ENCODE peak calls at places on chromosomes 12 and 14, in eight cellular contexts. One of them, this sample, is unnamed. For H3K4me1, the result is how much of the 10 kb centered on the place peaks cover.

GRCh38 chr14:20658246-20658645 is 16.8 kb upstream of the OR6S1 start:
- DNase-seq in tibial artery: no peak
- DNase-seq in left ventricle myocardium inferior: no peak
- DNase-seq in ascending aorta: no peak
- DNase-seq in body of pancreas: no peak
- DNase-seq in PC-3: no peak
- DNase-seq in MM.1S: no peak
- DNase-seq in K562: no peak
- DNase-seq in this sample: no peak

GRCh38 chr14:63387691-63388090 is 69.0 kb upstream of the GPHB5 start:
- DNase-seq in tibial artery: no peak
- DNase-seq in left ventricle myocardium inferior: no peak
- DNase-seq in ascending aorta: no peak
- DNase-seq in body of pancreas: no peak
- DNase-seq in PC-3: no peak
- DNase-seq in MM.1S: no peak
- DNase-seq in K562: no peak
- DNase-seq in this sample: no peak

GRCh38 chr14:38553586-38553985 is 297.7 kb upstream of the CLEC14A start:
- DNase-seq in tibial artery: no peak
- DNase-seq in left ventricle myocardium inferior: no peak
- DNase-seq in ascending aorta: no peak
- DNase-seq in body of pancreas: no peak
- DNase-seq in PC-3: peak
- DNase-seq in MM.1S: no peak
- DNase-seq in K562: no peak
- DNase-seq in this sample: no peak

GRCh38 chr12:94730846-94731245 is 80.5 kb upstream of the TMCC3 start:
- DNase-seq in tibial artery: no peak
- DNase-seq in left ventricle myocardium inferior: no peak
- DNase-seq in ascending aorta: no peak
- DNase-seq in body of pancreas: no peak
- DNase-seq in PC-3: no peak
- DNase-seq in MM.1S: no peak
- DNase-seq in K562: no peak
- DNase-seq in this sample: no peak

GRCh38 chr12:12788675-12789368 is 3.4 kb downstream of the APOLD1 start:
- DNase-seq in tibial artery: peak
- DNase-seq in left ventricle myocardium inferior: no peak
- DNase-seq in ascending aorta: no peak
- DNase-seq in body of pancreas: peak
- DNase-seq in PC-3: peak
- DNase-seq in MM.1S: peak
- DNase-seq in K562: peak
- DNase-seq in this sample: peak

GRCh38 chr12:21528953-21529352 is 2.9 kb downstream of the SPX start:
- DNase-seq in tibial artery: no peak
- DNase-seq in left ventricle myocardium inferior: no peak
- DNase-seq in ascending aorta: no peak
- DNase-seq in body of pancreas: peak
- DNase-seq in PC-3: peak
- DNase-seq in MM.1S: no peak
- DNase-seq in K562: no peak
- DNase-seq in this sample: no peak

GRCh38 chr14:23209651-23210423 is 26.4 kb upstream of the SLC7A8 start:
- DNase-seq in tibial artery: no peak
- DNase-seq in left ventricle myocardium inferior: no peak
- DNase-seq in ascending aorta: no peak
- DNase-seq in body of pancreas: no peak
- DNase-seq in PC-3: no peak
- DNase-seq in MM.1S: no peak
- DNase-seq in K562: no peak
- DNase-seq in this sample: no peak

GRCh38 chr12:2306012-2306411 is 253.2 kb downstream of the CACNA1C start:
- DNase-seq in tibial artery: no peak
- DNase-seq in left ventricle myocardium inferior: no peak
- DNase-seq in ascending aorta: no peak
- DNase-seq in body of pancreas: no peak
- DNase-seq in PC-3: no peak
- DNase-seq in MM.1S: peak
- DNase-seq in K562: no peak
- DNase-seq in this sample: no peak

GRCh38 chr14:77469539-77469938 is 11.6 kb downstream of the AHSA1 start:
- DNase-seq in tibial artery: no peak
- DNase-seq in left ventricle myocardium inferior: no peak
- DNase-seq in ascending aorta: no peak
- DNase-seq in body of pancreas: no peak
- DNase-seq in PC-3: no peak
- DNase-seq in MM.1S: no peak
- DNase-seq in K562: no peak
- DNase-seq in this sample: no peak

GRCh38 chr12:119245904-119246494 is 67.3 kb downstream of the HSPB8 start:
- DNase-seq in tibial artery: no peak
- DNase-seq in left ventricle myocardium inferior: no peak
- DNase-seq in ascending aorta: no peak
- DNase-seq in body of pancreas: no peak
- DNase-seq in PC-3: no peak
- DNase-seq in MM.1S: no peak
- DNase-seq in K562: no peak
- DNase-seq in this sample: no peak

GRCh38 chr12:20868277-20868676 is 57.8 kb downstream of the SLCO1B3 start:
- DNase-seq in tibial artery: no peak
- DNase-seq in left ventricle myocardium inferior: no peak
- DNase-seq in ascending aorta: no peak
- DNase-seq in body of pancreas: no peak
- DNase-seq in PC-3: no peak
- DNase-seq in MM.1S: no peak
- DNase-seq in K562: no peak
- DNase-seq in this sample: no peak

GRCh38 chr12:48956279-48957140 is 777 bp downstream of the ARF3 start:
- DNase-seq in tibial artery: peak
- DNase-seq in left ventricle myocardium inferior: peak
- DNase-seq in ascending aorta: peak
- DNase-seq in body of pancreas: peak
- DNase-seq in PC-3: peak
- DNase-seq in MM.1S: no peak
- DNase-seq in K562: peak
- DNase-seq in this sample: peak

GRCh38 chr12:43306066-43306465 is 245.9 kb downstream of the ADAMTS20 start:
- DNase-seq in tibial artery: no peak
- DNase-seq in left ventricle myocardium inferior: no peak
- DNase-seq in ascending aorta: no peak
- DNase-seq in body of pancreas: no peak
- DNase-seq in PC-3: peak
- DNase-seq in MM.1S: no peak
- DNase-seq in K562: no peak
- DNase-seq in this sample: no peak

GRCh38 chr12:111180830-111181726 is 187.8 kb downstream of the PHETA1 start:
- DNase-seq in tibial artery: peak
- DNase-seq in left ventricle myocardium inferior: peak
- DNase-seq in ascending aorta: no peak
- DNase-seq in body of pancreas: peak
- DNase-seq in PC-3: no peak
- DNase-seq in MM.1S: no peak
- DNase-seq in K562: no peak
- DNase-seq in this sample: peak

GRCh38 chr14:72528059-72528950 is 365.6 kb downstream of the DPF3 start:
- DNase-seq in tibial artery: no peak
- DNase-seq in left ventricle myocardium inferior: no peak
- DNase-seq in ascending aorta: no peak
- DNase-seq in body of pancreas: no peak
- DNase-seq in PC-3: peak
- DNase-seq in MM.1S: no peak
- DNase-seq in K562: no peak
- DNase-seq in this sample: no peak

GRCh38 chr12:111405856-111406473 is at the start of gene SH2B3:
- DNase-seq in tibial artery: no peak
- DNase-seq in left ventricle myocardium inferior: no peak
- DNase-seq in ascending aorta: no peak
- DNase-seq in body of pancreas: no peak
- DNase-seq in PC-3: peak
- DNase-seq in MM.1S: no peak
- DNase-seq in K562: peak
- DNase-seq in this sample: no peak

GRCh38 chr12:100860611-100861010 is 66.0 kb downstream of the ANO4 start:
- DNase-seq in tibial artery: no peak
- DNase-seq in left ventricle myocardium inferior: no peak
- DNase-seq in ascending aorta: no peak
- DNase-seq in body of pancreas: no peak
- DNase-seq in PC-3: peak
- DNase-seq in MM.1S: no peak
- DNase-seq in K562: no peak
- DNase-seq in this sample: no peak

GRCh38 chr12:79000501-79000900 is 135.9 kb downstream of the SYT1 start:
- DNase-seq in tibial artery: no peak
- DNase-seq in left ventricle myocardium inferior: no peak
- DNase-seq in ascending aorta: no peak
- DNase-seq in body of pancreas: no peak
- DNase-seq in PC-3: no peak
- DNase-seq in MM.1S: no peak
- DNase-seq in K562: no peak
- DNase-seq in this sample: no peak

GRCh38 chr12:57834086-57834876 is 12.2 kb downstream of the CTDSP2 start:
- DNase-seq in tibial artery: no peak
- DNase-seq in left ventricle myocardium inferior: no peak
- DNase-seq in ascending aorta: no peak
- DNase-seq in body of pancreas: no peak
- DNase-seq in PC-3: no peak
- DNase-seq in MM.1S: peak
- DNase-seq in K562: no peak
- DNase-seq in this sample: no peak
- H3K4me3 ChIP-seq in tibial artery: peak
- H3K4me3 ChIP-seq in left ventricle myocardium inferior: peak
- H3K4me3 ChIP-seq in ascending aorta: peak
- H3K4me3 ChIP-seq in body of pancreas: no peak
- H3K4me3 ChIP-seq in PC-3: no peak
- H3K4me3 ChIP-seq in MM.1S: no peak
- H3K4me3 ChIP-seq in K562: no peak
- H3K4me3 ChIP-seq in this sample: no peak

DNA sequence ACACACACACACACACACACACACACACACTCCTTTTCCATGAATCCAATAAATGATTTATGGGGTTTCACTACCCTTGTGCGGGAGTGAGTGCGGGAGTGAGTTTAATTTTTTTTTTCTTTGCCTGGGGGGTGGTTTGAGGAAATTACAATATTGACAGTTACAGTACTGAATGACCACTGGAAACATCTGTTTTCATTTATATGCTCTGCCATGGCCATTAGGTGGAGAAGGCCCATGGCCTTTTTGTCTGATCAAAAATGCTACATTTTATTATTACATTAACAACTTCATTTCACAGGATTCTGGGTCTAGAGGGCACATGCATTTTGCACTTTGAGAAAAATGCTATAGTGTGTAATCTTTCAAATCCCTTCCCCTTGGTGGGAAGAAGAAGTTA is 5.9 kb downstream of the TBX3 start:
- DNase-seq in tibial artery: no peak
- DNase-seq in left ventricle myocardium inferior: no peak
- DNase-seq in ascending aorta: no peak
- DNase-seq in body of pancreas: no peak
- DNase-seq in PC-3: no peak
- DNase-seq in MM.1S: no peak
- DNase-seq in K562: no peak
- DNase-seq in this sample: no peak
- H3K4me1 ChIP-seq in tibial artery: under half
- H3K4me1 ChIP-seq in left ventricle myocardium inferior: half or more
- H3K4me1 ChIP-seq in ascending aorta: under half
- H3K4me1 ChIP-seq in body of pancreas: under half
- H3K4me1 ChIP-seq in PC-3: half or more
- H3K4me1 ChIP-seq in MM.1S: under half
- H3K4me1 ChIP-seq in K562: under half
- H3K4me1 ChIP-seq in this sample: under half

GRCh38 chr12:131455581-131456110 is 255.2 kb upstream of the SFSWAP start:
- DNase-seq in tibial artery: no peak
- DNase-seq in left ventricle myocardium inferior: no peak
- DNase-seq in ascending aorta: no peak
- DNase-seq in body of pancreas: no peak
- DNase-seq in PC-3: no peak
- DNase-seq in MM.1S: no peak
- DNase-seq in K562: no peak
- DNase-seq in this sample: no peak

GRCh38 chr12:131454418-131455217 is 256.3 kb upstream of the SFSWAP start:
- DNase-seq in tibial artery: peak
- DNase-seq in left ventricle myocardium inferior: no peak
- DNase-seq in ascending aorta: no peak
- DNase-seq in body of pancreas: peak
- DNase-seq in PC-3: peak
- DNase-seq in MM.1S: peak
- DNase-seq in K562: peak
- DNase-seq in this sample: peak

GRCh38 chr12:131449027-131449426 is 261.9 kb upstream of the SFSWAP start:
- DNase-seq in tibial artery: no peak
- DNase-seq in left ventricle myocardium inferior: no peak
- DNase-seq in ascending aorta: no peak
- DNase-seq in body of pancreas: no peak
- DNase-seq in PC-3: no peak
- DNase-seq in MM.1S: no peak
- DNase-seq in K562: no peak
- DNase-seq in this sample: no peak

GRCh38 chr12:131455218-131455506 is 255.7 kb upstream of the SFSWAP start:
- DNase-seq in tibial artery: no peak
- DNase-seq in left ventricle myocardium inferior: no peak
- DNase-seq in ascending aorta: no peak
- DNase-seq in body of pancreas: no peak
- DNase-seq in PC-3: no peak
- DNase-seq in MM.1S: no peak
- DNase-seq in K562: no peak
- DNase-seq in this sample: no peak

GRCh38 chr12:131452444-131452860 is 258.4 kb upstream of the SFSWAP start:
- DNase-seq in tibial artery: no peak
- DNase-seq in left ventricle myocardium inferior: no peak
- DNase-seq in ascending aorta: no peak
- DNase-seq in body of pancreas: no peak
- DNase-seq in PC-3: peak
- DNase-seq in MM.1S: no peak
- DNase-seq in K562: peak
- DNase-seq in this sample: no peak
- TF ChIP-seq CTCF in tibial artery: no peak
- TF ChIP-seq CTCF in left ventricle myocardium inferior: peak
- TF ChIP-seq CTCF in ascending aorta: no peak
- TF ChIP-seq CTCF in body of pancreas: peak
- TF ChIP-seq CTCF in PC-3: peak
- TF ChIP-seq CTCF in MM.1S: peak
- TF ChIP-seq CTCF in K562: peak
- TF ChIP-seq CTCF in this sample: peak

DNA sequence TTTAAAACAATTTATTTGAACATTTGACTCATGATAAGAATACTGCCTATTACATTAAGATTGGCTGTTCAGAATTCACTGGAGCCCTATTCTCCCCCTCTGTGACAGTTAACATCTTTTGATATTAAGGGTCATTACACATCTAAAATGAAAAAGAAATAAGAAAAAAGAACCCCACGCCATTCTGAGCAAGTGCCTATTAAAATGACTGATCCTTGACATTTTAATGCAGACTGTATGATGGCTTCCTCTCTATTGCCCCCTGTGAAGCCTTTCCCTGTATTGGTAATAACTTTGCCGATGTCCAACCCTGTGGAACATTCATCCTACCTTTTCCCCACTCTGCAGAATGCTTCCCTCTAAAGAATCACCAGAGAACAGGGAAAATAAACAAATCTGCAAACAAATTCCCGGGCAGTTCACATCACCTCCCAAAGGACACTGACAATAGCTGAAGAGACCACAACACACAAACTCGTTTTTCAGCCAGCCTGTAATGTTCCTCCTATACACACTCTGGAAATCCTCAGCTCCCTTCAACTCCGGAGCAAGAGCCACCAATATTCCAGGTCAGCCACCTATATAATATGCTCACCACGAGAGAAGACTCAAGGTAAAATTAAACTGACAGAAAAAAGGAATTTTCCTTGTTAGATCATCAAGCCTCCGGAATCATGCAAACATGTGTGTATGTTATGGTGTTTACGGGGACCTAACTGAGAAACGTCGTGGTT is 2.1 kb downstream of the NIN start:
- DNase-seq in tibial artery: no peak
- DNase-seq in left ventricle myocardium inferior: no peak
- DNase-seq in ascending aorta: no peak
- DNase-seq in body of pancreas: no peak
- DNase-seq in PC-3: no peak
- DNase-seq in MM.1S: no peak
- DNase-seq in K562: no peak
- DNase-seq in this sample: no peak
- H3K4me3 ChIP-seq in tibial artery: no peak
- H3K4me3 ChIP-seq in left ventricle myocardium inferior: peak
- H3K4me3 ChIP-seq in ascending aorta: no peak
- H3K4me3 ChIP-seq in body of pancreas: no peak
- H3K4me3 ChIP-seq in PC-3: peak
- H3K4me3 ChIP-seq in MM.1S: no peak
- H3K4me3 ChIP-seq in K562: no peak
- H3K4me3 ChIP-seq in this sample: no peak

This sample was measured in mucosa of descending colon.